ENCODE peak calls at places on chromosomes 7 and 10, in ten cellular contexts. F is substantia nigra; L is LNCaP clone FGC; B is left ventricle myocardium superior; I is NCI-H1694; O is pons; S is body of pancreas; Y is activated CD8-positive, alpha-beta memory T cell treated with anti-CD3 and anti-CD28 coated beads for 48 hours; K is GM12865; V is hippocampal formation. W is an unnamed sample.

GRCh38 chr7:100013328-100013676 is 2.1 kb upstream of the ZKSCAN1 start:
- DNase-seq in F (no peak), S (no peak), I (no peak), Y (no peak), B (no peak), K (no peak), V (no peak), O (no peak), L (no peak), W (no peak)

GRCh38 chr10:20551761-20552160 is 345.4 kb downstream of the NEBL start:
- DNase-seq in B (no peak), F (no peak), K (no peak), Y (no peak), L (no peak), O (no peak), I (no peak), V (no peak), S (no peak), W (no peak)

GRCh38 chr7:21616796-21617436 is 74.1 kb downstream of the DNAH11 start:
- DNase-seq in B (no peak), V (no peak), K (no peak), S (no peak), F (no peak), O (no peak), Y (no peak), I (no peak), L (no peak), W (no peak)

GRCh38 chr7:106065560-106066500 is 46.3 kb downstream of the SYPL1 start:
- DNase-seq in Y (no peak), F (no peak), S (no peak), K (no peak), I (no peak), O (peak), V (no peak), L (no peak), B (no peak), W (peak)

GRCh38 chr7:22853674-22854157 is 31.1 kb upstream of the TOMM7 start:
- DNase-seq in F (no peak), I (no peak), Y (no peak), K (peak), S (no peak), B (peak), L (no peak), V (no peak), O (peak), W (peak)

GRCh38 chr7:1712907-1713501 is 42.9 kb downstream of the ELFN1 start:
- DNase-seq in I (peak), V (no peak), S (no peak), K (no peak), F (no peak), B (peak), O (no peak), L (no peak), Y (no peak), W (no peak)

GRCh38 chr10:131908151-131908550 is 7.3 kb downstream of the PPP2R2D start:
- DNase-seq in K (no peak), O (no peak), F (no peak), B (no peak), Y (no peak), I (no peak), L (peak), S (no peak), V (no peak), W (no peak)

GRCh38 chr7:156616269-156617202 is 24.0 kb upstream of the RNF32 start:
- DNase-seq in S (no peak), F (no peak), I (no peak), K (no peak), Y (no peak), V (peak), B (no peak), L (no peak), O (no peak), W (peak)

GRCh38 chr10:114386446-114386845 is 17.9 kb downstream of the AFAP1L2 start:
- DNase-seq in Y (no peak), S (no peak), O (no peak), K (peak), V (no peak), I (no peak), F (no peak), B (no peak), L (no peak), W (no peak)

GRCh38 chr10:43211030-43211429 is 55.8 kb downstream of the RASGEF1A start:
- DNase-seq in B (peak), I (no peak), O (no peak), L (no peak), Y (no peak), S (no peak), K (no peak), V (no peak), F (no peak), W (no peak)

GRCh38 chr7:137025469-137026175 is 157.2 kb downstream of the CHRM2 start:
- DNase-seq in F (no peak), O (no peak), L (no peak), I (no peak), Y (no peak), K (no peak), S (no peak), B (no peak), V (no peak), W (no peak)

GRCh38 chr10:43318978-43319965 is 52.2 kb upstream of the FXYD4 start:
- DNase-seq in Y (no peak), S (no peak), O (no peak), B (no peak), K (no peak), I (no peak), L (no peak), F (no peak), V (no peak), W (no peak)